ENCODE peak calls at places on chromosomes 1 and 21, in four cellular contexts. Y, N, P and S are unnamed samples.

GRCh38 chr1:218715961-218716669 is 371.0 kb downstream of the TGFB2 start:
- DNase-seq in Y (no peak), N (no peak), P (no peak), S (no peak)

GRCh38 chr21:45004481-45005263 is 64.8 kb downstream of the SLX9 start:
- DNase-seq in N (no peak), P (no peak), Y (no peak), S (no peak)

GRCh38 chr1:66575739-66576138 is 41.8 kb downstream of the SGIP1 start:
- DNase-seq in N (no peak), P (peak), Y (peak), S (peak)

GRCh38 chr1:22539510-22540118 is 23.7 kb upstream of the EPHA8 start:
- DNase-seq in Y (no peak), P (no peak), N (no peak), S (no peak)

GRCh38 chr1:113917400-113918082 is 11.6 kb upstream of the HIPK1 start:
- DNase-seq in N (no peak), Y (no peak), P (peak), S (no peak)

GRCh38 chr1:70495370-70495769 is 84.3 kb downstream of the CTH start:
- DNase-seq in Y (no peak), P (no peak), N (no peak), S (no peak)

GRCh38 chr21:41167348-41168342 is at the start of gene BACE2:
- DNase-seq in N (peak), P (peak), Y (no peak), S (peak)

GRCh38 chr21:42754270-42754933 is 101.0 kb downstream of the PDE9A start:
- DNase-seq in Y (no peak), P (no peak), N (no peak), S (no peak)

GRCh38 chr1:186841599-186841998 is 12.8 kb downstream of the PLA2G4A start:
- DNase-seq in N (no peak), P (no peak), Y (no peak), S (no peak)

GRCh38 chr1:36306210-36306901 is at the start of gene SH3D21:
- DNase-seq in N (peak), Y (no peak), P (peak), S (no peak)

GRCh38 chr1:157359309-157360020 is 192.8 kb downstream of the FCRL5 start:
- DNase-seq in Y (no peak), N (no peak), P (peak), S (no peak)

GRCh38 chr1:1080122-1080753 is 6.1 kb upstream of the RNF223 start:
- DNase-seq in P (peak), Y (peak), N (no peak), S (no peak)

GRCh38 chr1:23522244-23523013 is 8.6 kb downstream of the E2F2 start:
- DNase-seq in N (no peak), P (no peak), Y (no peak), S (no peak)

GRCh38 chr1:211356723-211357418 is 30.2 kb downstream of the TRAF5 start:
- DNase-seq in Y (no peak), P (peak), N (no peak), S (no peak)

GRCh38 chr1:19448491-19449439 is 36.6 kb downstream of the CAPZB start:
- DNase-seq in Y (peak), P (peak), N (no peak), S (peak)

GRCh38 chr1:8646996-8647395 is 170.4 kb downstream of the RERE start:
- DNase-seq in N (no peak), Y (no peak), P (no peak), S (no peak)

GRCh38 chr1:113217447-113218208 is 144.6 kb downstream of the LRIG2 start:
- DNase-seq in N (no peak), P (no peak), Y (no peak), S (no peak)

GRCh38 chr1:43711049-43711448 is 3.7 kb downstream of the ST3GAL3 start:
- DNase-seq in N (no peak), P (peak), Y (no peak), S (peak)

GRCh38 chr1:53618218-53619087 is 120.5 kb downstream of the GLIS1 start:
- DNase-seq in N (no peak), P (no peak), Y (no peak), S (no peak)

GRCh38 chr1:17465186-17465585 is 25.7 kb upstream of the RCC2 start:
- DNase-seq in Y (no peak), N (no peak), P (no peak), S (no peak)

GRCh38 chr1:247370786-247371732 is 39.4 kb upstream of the ZNF496 start:
- DNase-seq in N (no peak), Y (no peak), P (peak), S (no peak)

GRCh38 chr1:157380523-157380922 is 171.8 kb downstream of the FCRL5 start:
- DNase-seq in Y (no peak), N (no peak), P (no peak), S (no peak)

GRCh38 chr1:55893155-55893554 is 678.0 kb upstream of the USP24 start:
- DNase-seq in P (peak), Y (peak), N (no peak), S (no peak)

GRCh38 chr1:206496131-206496793 is 11.1 kb upstream of the RASSF5 start:
- DNase-seq in Y (no peak), N (no peak), P (peak), S (no peak)

GRCh38 chr21:28272272-28272992 is 720.2 kb downstream of the LTN1 start:
- DNase-seq in N (no peak), P (peak), Y (no peak), S (no peak)

GRCh38 chr1:245370905-245371581 is 216.3 kb downstream of the KIF26B start:
- DNase-seq in P (no peak), N (no peak), Y (no peak), S (no peak)

GRCh38 chr1:60280256-60280655 is 206.7 kb upstream of the C1orf87 start:
- DNase-seq in P (peak), Y (no peak), N (no peak), S (no peak)

GRCh38 chr1:180175806-180176205 is 21.1 kb downstream of the QSOX1 start:
- DNase-seq in Y (no peak), P (no peak), N (no peak), S (no peak)

GRCh38 chr1:206649261-206649660 is 13.9 kb downstream of the DYRK3 start:
- DNase-seq in P (no peak), Y (no peak), N (no peak), S (no peak)

GRCh38 chr1:71015745-71016144 is 31.9 kb downstream of the PTGER3 start:
- DNase-seq in P (no peak), N (no peak), Y (no peak), S (no peak)

GRCh38 chr1:30009720-30010119 is 713.7 kb downstream of the MATN1 start:
- DNase-seq in N (no peak), P (no peak), Y (no peak), S (no peak)

GRCh38 chr21:28633803-28634572 is 358.7 kb downstream of the LTN1 start:
- DNase-seq in P (peak), Y (no peak), N (no peak), S (no peak)

GRCh38 chr1:91572044-91572443 is 71.4 kb downstream of the CDC7 start:
- DNase-seq in Y (no peak), N (no peak), P (no peak), S (no peak)

GRCh38 chr21:45223236-45223992 is 64.3 kb downstream of the POFUT2 start:
- DNase-seq in Y (no peak), N (no peak), P (no peak), S (no peak)

GRCh38 chr1:77446841-77447555 is 165.2 kb downstream of the AK5 start:
- DNase-seq in Y (no peak), P (peak), N (no peak), S (no peak)